ENCODE peak calls at places on chromosome 22, in five cellular contexts. C is IMR-90, Y is spleen, O is choroid plexus epithelial cell, W is PC-9. U is an unnamed sample.
A peak's percentile ranks its signal among the peaks of the same experiment; 100 is the strongest.

GRCh38 chr22:26502688-26503561 is 9.3 kb downstream of the TFIP11 start:
- DNase-seq in W (no peak), C (peak; percentile 51), O (peak; percentile 67), Y (peak; percentile 84), U (peak; percentile 64)

GRCh38 chr22:50731811-50732624 is 6.0 kb upstream of the ACR start:
- DNase-seq in O (peak; percentile 55), C (peak; percentile 31), W (peak; percentile 49), Y (peak; percentile 79), U (no peak)

GRCh38 chr22:47204002-47204979 is 441.8 kb downstream of the TBC1D22A start:
- DNase-seq in W (no peak), O (no peak), C (no peak), Y (peak; percentile 66), U (no peak)

GRCh38 chr22:22045576-22046335 is 63.2 kb upstream of the TOP3B start:
- DNase-seq in W (no peak), Y (no peak), C (no peak), O (no peak), U (no peak)

GRCh38 chr22:46971141-46971775 is 208.8 kb downstream of the TBC1D22A start:
- DNase-seq in C (peak; percentile 83), Y (no peak), W (no peak), O (peak; percentile 75), U (peak; percentile 51)

GRCh38 chr22:28297504-28297903 is 378.4 kb upstream of the PITPNB start:
- DNase-seq in W (no peak), C (peak; percentile 2), O (peak; percentile 5), Y (no peak), U (no peak)

GRCh38 chr22:41598081-41598480 is 8.4 kb upstream of the PMM1 start:
- DNase-seq in W (no peak), Y (peak; percentile 11), C (peak; percentile 88), O (peak; percentile 87), U (no peak)

GRCh38 chr22:44668190-44668885 is 33.7 kb upstream of the PRR5 start:
- DNase-seq in Y (peak; percentile 87), O (no peak), W (no peak), C (no peak), U (peak; percentile 61)

GRCh38 chr22:29202231-29203192 is 3.2 kb upstream of the EMID1 start:
- DNase-seq in O (peak; percentile 89), C (peak; percentile 55), Y (peak; percentile 88), W (no peak), U (peak; percentile 35)

GRCh38 chr22:46363611-46364321 is 28.3 kb downstream of the TRMU start:
- DNase-seq in Y (peak; percentile 60), C (no peak), O (no peak), W (no peak), U (no peak)

GRCh38 chr22:23767673-23768548 is at the start of gene CHCHD10:
- DNase-seq in Y (peak; percentile 95), O (peak; percentile 70), W (peak; percentile 62), C (peak; percentile 50), U (peak; percentile 94)

GRCh38 chr22:24506802-24507438 is 11.8 kb downstream of the UPB1 start:
- DNase-seq in Y (no peak), W (peak; percentile 88), C (peak; percentile 45), O (peak; percentile 36), U (no peak)

GRCh38 chr22:41481131-41481830 is 12.4 kb downstream of the ACO2 start:
- DNase-seq in C (peak; percentile 54), O (no peak), W (no peak), Y (no peak), U (no peak)

GRCh38 chr22:17198188-17199130 is 20.8 kb downstream of the ADA2 start:
- DNase-seq in W (no peak), O (peak; percentile 23), Y (no peak), C (no peak), U (peak; percentile 80)

GRCh38 chr22:50298937-50299656 is 8.3 kb downstream of the PLXNB2 start:
- DNase-seq in O (no peak), C (peak; percentile 11), W (no peak), Y (no peak), U (no peak)

GRCh38 chr22:25542231-25542630 is 22.2 kb upstream of the GRK3 start:
- DNase-seq in Y (no peak), O (no peak), C (no peak), W (no peak), U (no peak)

GRCh38 chr22:25747245-25747944 is 5.4 kb downstream of the MYO18B start:
- DNase-seq in C (peak; percentile 88), Y (no peak), W (peak; percentile 88), O (peak; percentile 85), U (no peak)

GRCh38 chr22:46099740-46100139 is 50.6 kb upstream of the PPARA start:
- DNase-seq in W (no peak), Y (no peak), O (no peak), C (no peak), U (no peak)

GRCh38 chr22:22823126-22823804 is 64.4 kb upstream of the IGLL5 start:
- DNase-seq in W (no peak), Y (peak; percentile 66), O (no peak), C (no peak), U (no peak)

GRCh38 chr22:20395181-20395896 is 1.4 kb downstream of the ZNF74 start:
- DNase-seq in W (no peak), O (no peak), Y (no peak), C (no peak), U (no peak)

GRCh38 chr22:46195487-46196165 is 45.3 kb downstream of the PPARA start:
- DNase-seq in O (no peak), W (no peak), Y (no peak), C (peak; percentile 48), U (no peak)

GRCh38 chr22:43851979-43852307 is 10.4 kb downstream of the SULT4A1 start:
- DNase-seq in W (no peak), Y (no peak), O (no peak), C (no peak), U (no peak)

GRCh38 chr22:34847072-34847471 is 218.9 kb upstream of the ISX start:
- DNase-seq in C (no peak), Y (no peak), O (no peak), W (no peak), U (no peak)

GRCh38 chr22:50672471-50673230 is at the start of gene SHANK3:
- DNase-seq in W (peak; percentile 22), C (no peak), O (no peak), Y (peak; percentile 89), U (peak; percentile 92)

GRCh38 chr22:37571258-37571991 is 8.5 kb downstream of the LGALS2 start:
- DNase-seq in O (no peak), W (peak; percentile 68), Y (no peak), C (peak; percentile 26), U (no peak)
- TF ChIP-seq CTCF in O (peak; percentile 30), W (peak; percentile 39), Y (no peak), C (peak; percentile 16), U (no peak)

GRCh38 chr22:40346178-40347064 is at the start of gene ADSL:
- DNase-seq in O (peak; percentile 86), W (peak; percentile 77), C (peak; percentile 79), Y (peak; percentile 97), U (peak; percentile 89)

GRCh38 chr22:40345271-40345670 is 1.0 kb upstream of the ADSL start:
- DNase-seq in C (peak; percentile 41), O (peak; percentile 23), W (peak; percentile 70), Y (no peak), U (no peak)

GRCh38 chr22:40348025-40348658 is 1.8 kb downstream of the ADSL start:
- DNase-seq in W (no peak), O (peak; percentile 80), Y (peak; percentile 84), C (peak; percentile 62), U (peak; percentile 52)

GRCh38 chr22:40345801-40346177 is 511 bp upstream of the ADSL start:
- DNase-seq in W (no peak), Y (peak; percentile 85), C (no peak), O (peak; percentile 42), U (no peak)

DNA sequence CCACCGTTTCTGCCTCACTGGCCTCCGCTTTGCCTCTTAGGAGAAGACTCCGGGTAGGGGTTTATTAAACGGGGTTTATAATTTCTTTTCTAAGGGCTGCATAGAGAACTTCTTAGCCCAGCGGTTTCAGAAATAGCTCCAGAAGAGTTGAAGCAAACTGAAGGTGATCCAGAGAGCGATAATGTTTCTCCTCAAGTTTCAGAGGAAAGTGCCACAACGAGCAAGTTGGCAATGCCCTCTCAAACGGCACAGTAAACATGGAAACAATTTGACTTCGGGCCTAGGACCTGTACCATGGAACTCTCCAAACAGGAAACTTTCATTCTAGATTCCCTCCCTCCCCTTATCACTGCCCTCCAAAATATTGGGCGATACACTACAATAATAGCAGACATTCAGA is 1.0 kb downstream of the ADSL start:
- DNase-seq in O (no peak), Y (no peak), C (no peak), W (no peak), U (no peak)
- TF ChIP-seq CTCF in O (no peak), Y (no peak), C (no peak), W (no peak), U (no peak)

GRCh38 chr22:48785792-48786678 is 1041.6 kb downstream of the BRD1 start:
- DNase-seq in C (no peak), Y (no peak), W (no peak), O (no peak), U (no peak)

GRCh38 chr22:48783821-48784266 is 1043.8 kb downstream of the BRD1 start:
- DNase-seq in Y (no peak), W (no peak), C (no peak), O (no peak), U (no peak)

GRCh38 chr22:48782817-48783511 is 1044.7 kb downstream of the BRD1 start:
- DNase-seq in C (no peak), Y (no peak), O (no peak), W (no peak), U (peak; percentile 44)

GRCh38 chr22:48784701-48785503 is 1042.8 kb downstream of the BRD1 start:
- DNase-seq in O (no peak), W (no peak), Y (no peak), C (no peak), U (no peak)

GRCh38 chr22:48786679-48786996 is 1041.0 kb downstream of the BRD1 start:
- DNase-seq in C (no peak), W (no peak), Y (no peak), O (no peak), U (no peak)
- TF ChIP-seq CTCF in C (no peak), W (no peak), Y (no peak), O (no peak), U (no peak)

GRCh38 chr22:30555282-30556210 is 9.0 kb upstream of the SEC14L6 start:
- DNase-seq in Y (no peak), O (no peak), W (no peak), C (no peak), U (no peak)
- TF ChIP-seq CTCF in Y (no peak), O (no peak), W (no peak), C (no peak), U (no peak)

U was measured in endothelial cell.